ENCODE peak calls at places on chromosomes 12 and 14, in four cellular contexts. P, L, O and B are unnamed samples.

GRCh38 chr12:65164774-65165173 is 4.6 kb upstream of the LEMD3 start:
- DNase-seq in P (no peak), L (no peak), O (no peak), B (no peak)

GRCh38 chr12:79023261-79023660 is 158.7 kb downstream of the SYT1 start:
- DNase-seq in P (no peak), L (no peak), O (no peak), B (no peak)

GRCh38 chr12:10618338-10618987 is 5.1 kb upstream of the MAGOHB start:
- DNase-seq in P (no peak), L (no peak), O (no peak), B (no peak)

GRCh38 chr12:127083028-127083949 is 1183.7 kb upstream of the TMEM132C start:
- DNase-seq in P (no peak), L (no peak), O (no peak), B (no peak)

GRCh38 chr14:33465952-33466700 is 484.7 kb downstream of the EGLN3 start:
- DNase-seq in P (no peak), L (no peak), O (no peak), B (no peak)

GRCh38 chr12:49389092-49389703 is 21.9 kb downstream of the SPATS2 start:
- DNase-seq in P (peak; percentile 81), L (peak; percentile 21), O (peak; percentile 90), B (peak; percentile 78)

GRCh38 chr12:47212701-47213039 is 132.9 kb upstream of the AMIGO2 start:
- DNase-seq in P (no peak), L (no peak), O (no peak), B (no peak)

GRCh38 chr12:41466762-41467270 is 278.7 kb downstream of the PDZRN4 start:
- DNase-seq in P (no peak), L (no peak), O (no peak), B (no peak)

GRCh38 chr12:96034631-96035282 is 630 bp downstream of the LTA4H start:
- DNase-seq in P (peak; percentile 76), L (peak; percentile 40), O (peak; percentile 79), B (no peak)

GRCh38 chr14:93274055-93274806 is 58.6 kb downstream of the BTBD7 start:
- DNase-seq in P (no peak), L (no peak), O (no peak), B (no peak)

GRCh38 chr12:28507867-28508266 is 317.6 kb downstream of the CCDC91 start:
- DNase-seq in P (no peak), L (no peak), O (no peak), B (no peak)

GRCh38 chr14:60981626-60982455 is 796 bp downstream of the SLC38A6 start:
- DNase-seq in P (no peak), L (no peak), O (no peak), B (no peak)

GRCh38 chr14:32933943-32934890 is 4.5 kb upstream of the NPAS3 start:
- DNase-seq in P (peak; percentile 67), L (no peak), O (no peak), B (no peak)

GRCh38 chr14:37594916-37595808 is at the start of the genes FOXA1 and TTC6:
- DNase-seq in P (peak; percentile 83), L (peak; percentile 65), O (no peak), B (peak; percentile 88)

DNA sequence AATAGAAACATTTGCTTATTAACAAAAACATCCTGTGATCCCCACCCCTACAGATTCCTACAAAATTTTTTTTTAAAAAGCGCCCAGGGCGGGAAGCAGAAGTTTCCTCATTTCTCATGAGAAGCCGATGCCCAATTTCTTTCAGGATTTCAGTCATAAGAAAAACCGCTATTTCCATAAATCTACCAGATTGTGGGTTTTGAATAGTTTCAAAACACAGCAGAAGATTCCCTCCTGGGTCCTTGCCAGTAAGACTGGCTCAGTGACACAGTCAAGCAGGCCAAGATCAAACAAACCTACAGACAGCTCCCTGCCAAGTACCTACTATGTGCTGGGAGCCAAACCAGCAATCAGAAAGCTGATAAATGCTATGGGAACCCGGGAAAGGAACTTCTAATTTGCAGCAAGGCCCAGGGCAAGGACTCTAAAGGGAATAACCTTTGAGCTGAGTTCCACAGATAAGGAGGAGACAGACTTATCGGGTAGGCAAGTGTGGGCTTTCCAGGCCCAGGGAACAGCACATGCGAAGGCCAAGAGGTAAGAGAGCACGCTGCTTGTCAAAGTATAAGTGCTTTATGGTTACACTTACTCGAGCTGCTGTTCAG is 68.7 kb downstream of the CCDC88C start:
- DNase-seq in P (no peak), L (no peak), O (peak; percentile 3), B (no peak)
- H3K4me3 ChIP-seq in P (no peak overlapping the region), L (no peak overlapping the region), O (no peak overlapping the region), B (no peak overlapping the region)

GRCh38 chr12:109934026-109934425 is 34.0 kb downstream of the TCHP start:
- DNase-seq in P (no peak), L (no peak), O (no peak), B (no peak)
- TF ChIP-seq CTCF in P (no peak), L (peak; percentile 10), O (peak; percentile 15), B (peak; percentile 22)

GRCh38 chr12:14238224-14238792 is 127.2 kb upstream of the ATF7IP start:
- DNase-seq in P (no peak), L (no peak), O (no peak), B (no peak)

GRCh38 chr12:14240873-14241220 is 124.6 kb upstream of the ATF7IP start:
- DNase-seq in P (no peak), L (no peak), O (no peak), B (no peak)

GRCh38 chr12:14239935-14240872 is 125.3 kb upstream of the ATF7IP start:
- DNase-seq in P (no peak), L (peak; percentile 50), O (no peak), B (no peak)

GRCh38 chr12:14243941-14244340 is 121.5 kb upstream of the ATF7IP start:
- DNase-seq in P (no peak), L (no peak), O (no peak), B (no peak)

DNA sequence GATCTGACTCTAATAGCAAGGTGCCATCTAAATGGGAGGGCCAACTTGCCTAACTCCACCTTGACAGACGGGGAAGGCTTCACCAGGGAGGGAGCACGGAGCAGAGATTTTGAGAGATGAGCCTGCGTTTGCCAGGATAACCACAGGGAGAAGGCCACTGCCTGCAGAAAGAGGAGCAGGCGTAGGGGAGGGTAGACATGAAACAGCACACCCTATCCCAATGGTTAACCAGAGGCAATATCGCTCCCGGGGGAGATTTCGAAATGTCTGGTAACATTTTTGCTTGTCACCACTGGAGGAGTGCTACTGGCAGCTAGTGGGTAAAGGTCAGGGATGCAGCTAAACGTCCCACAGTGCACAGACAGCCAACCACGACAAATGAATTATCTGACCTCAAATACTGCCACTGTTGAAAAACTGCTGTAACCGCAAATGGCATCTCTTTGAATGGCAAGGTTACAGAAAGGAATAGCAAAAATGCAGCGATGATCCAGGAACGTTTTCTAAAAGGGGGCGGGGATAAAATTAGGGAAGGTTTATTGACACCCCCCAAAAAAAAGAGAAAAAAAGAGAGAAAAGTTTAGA is 126.0 kb upstream of the ATF7IP start:
- DNase-seq in P (no peak), L (no peak), O (no peak), B (no peak)
- H3K4me3 ChIP-seq in P (no peak overlapping the region), L (no peak overlapping the region), O (peak overlapping the region; percentile 2), B (peak overlapping the region; percentile 22)

GRCh38 chr12:121167232-121167820 is 34.6 kb downstream of the P2RX7 start:
- DNase-seq in P (no peak), L (no peak), O (no peak), B (no peak)

GRCh38 chr12:121166356-121166755 is 33.7 kb downstream of the P2RX7 start:
- DNase-seq in P (no peak), L (no peak), O (no peak), B (no peak)

GRCh38 chr12:121170581-121171260 is 38.0 kb downstream of the P2RX7 start:
- DNase-seq in P (no peak), L (no peak), O (no peak), B (no peak)

GRCh38 chr12:121165316-121165715 is 32.6 kb downstream of the P2RX7 start:
- DNase-seq in P (no peak), L (no peak), O (no peak), B (no peak)

DNA sequence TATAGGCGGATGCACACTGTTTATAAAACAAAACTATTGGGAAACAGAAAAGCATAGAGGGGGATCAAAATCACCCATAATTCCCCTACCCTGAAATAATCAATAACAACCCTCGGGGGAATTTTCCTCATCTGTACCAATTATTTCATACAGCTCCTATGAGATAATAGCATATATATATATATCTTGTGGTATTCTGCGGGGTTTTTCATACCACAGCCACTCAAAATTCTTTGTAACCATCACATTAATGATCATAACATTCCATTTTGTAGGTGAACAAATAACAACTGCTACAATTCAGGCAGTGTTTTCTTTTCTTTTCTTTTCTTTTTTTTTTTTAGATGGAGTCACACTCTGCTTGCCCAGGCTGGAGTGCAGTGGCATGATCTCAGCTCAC is 35.3 kb downstream of the P2RX7 start:
- DNase-seq in P (no peak), L (no peak), O (no peak), B (no peak)
- TF ChIP-seq CTCF in P (no peak), L (no peak), O (no peak), B (no peak)